ENCODE peak calls at places on chromosome 11, in five cellular contexts. G, Z, L, D and K are unnamed samples.

GRCh38 chr11:132234878-132235277 is 864.5 kb downstream of the NTM start:
- DNase-seq in G (no peak), Z (no peak), L (no peak), D (no peak), K (no peak)

GRCh38 chr11:11915625-11916024 is 73.9 kb downstream of the USP47 start:
- DNase-seq in G (no peak), Z (no peak), L (no peak), D (no peak), K (no peak)

GRCh38 chr11:2314525-2315394 is 12.9 kb downstream of the TSPAN32 start:
- DNase-seq in G (no peak), Z (no peak), L (no peak), D (no peak), K (no peak)

GRCh38 chr11:2250041-2250440 is 20.3 kb downstream of the ASCL2 start:
- DNase-seq in G (no peak), Z (no peak), L (no peak), D (no peak), K (no peak)

GRCh38 chr11:36426226-36426848 is 83.7 kb downstream of the TRAF6 start:
- DNase-seq in G (no peak), Z (no peak), L (no peak), D (no peak), K (no peak)

GRCh38 chr11:278001-278951 is at the start of gene NLRP6:
- DNase-seq in G (no peak), Z (no peak), L (no peak), D (no peak), K (no peak)

GRCh38 chr11:95268386-95268785 is 37.4 kb upstream of the SESN3 start:
- DNase-seq in G (no peak), Z (no peak), L (no peak), D (no peak), K (no peak)

GRCh38 chr11:78228467-78228866 is 39.7 kb downstream of the USP35 start:
- DNase-seq in G (peak; percentile 45), Z (peak; percentile 65), L (peak; percentile 27), D (no peak), K (peak; percentile 51)

GRCh38 chr11:3623126-3623525 is 18.7 kb downstream of the ART5 start:
- DNase-seq in G (no peak), Z (no peak), L (no peak), D (no peak), K (no peak)

GRCh38 chr11:6475936-6476335 is 2.2 kb upstream of the TRIM3 start:
- DNase-seq in G (no peak), Z (peak; percentile 41), L (peak; percentile 5), D (no peak), K (no peak)

GRCh38 chr11:1343391-1344055 is 34.1 kb upstream of the TOLLIP start:
- DNase-seq in G (no peak), Z (no peak), L (no peak), D (no peak), K (no peak)

GRCh38 chr11:3126901-3127691 is 38.0 kb downstream of the OSBPL5 start:
- DNase-seq in G (no peak), Z (no peak), L (no peak), D (no peak), K (no peak)

GRCh38 chr11:69116671-69117070 is 39.1 kb upstream of the SMIM38 start:
- DNase-seq in G (no peak), Z (no peak), L (no peak), D (no peak), K (no peak)

GRCh38 chr11:35013514-35014191 is 97.2 kb downstream of the PDHX start:
- DNase-seq in G (no peak), Z (no peak), L (no peak), D (no peak), K (no peak)

GRCh38 chr11:46701078-46701654 is 335 bp downstream of the ZNF408 start:
- DNase-seq in G (no peak), Z (no peak), L (no peak), D (no peak), K (no peak)

GRCh38 chr11:1966531-1966930 is 19.4 kb downstream of the MRPL23 start:
- DNase-seq in G (no peak), Z (no peak), L (no peak), D (no peak), K (no peak)

GRCh38 chr11:126080206-126080941 is 17.7 kb upstream of the CDON start:
- DNase-seq in G (no peak), Z (no peak), L (no peak), D (no peak), K (no peak)

GRCh38 chr11:58006940-58007339 is 16.7 kb upstream of the OR9Q1 start:
- DNase-seq in G (no peak), Z (no peak), L (no peak), D (no peak), K (no peak)

GRCh38 chr11:1054143-1055108 is 17.9 kb upstream of the MUC6 start:
- DNase-seq in G (no peak), Z (no peak), L (no peak), D (no peak), K (no peak)

GRCh38 chr11:123202723-123203122 is 7.7 kb upstream of the CLMP start:
- DNase-seq in G (no peak), Z (no peak), L (no peak), D (no peak), K (no peak)

GRCh38 chr11:61058583-61059259 is 43.6 kb upstream of the CD5 start:
- DNase-seq in G (no peak), Z (no peak), L (no peak), D (no peak), K (no peak)

GRCh38 chr11:36162909-36163434 is 126.3 kb downstream of the COMMD9 start:
- DNase-seq in G (no peak), Z (no peak), L (no peak), D (no peak), K (no peak)

GRCh38 chr11:104134760-104135159 is 29.2 kb downstream of the PDGFD start:
- DNase-seq in G (no peak), Z (no peak), L (no peak), D (no peak), K (no peak)

GRCh38 chr11:65488273-65489058 is 10.4 kb upstream of the MALAT1 start:
- DNase-seq in G (no peak), Z (no peak), L (no peak), D (no peak), K (no peak)

GRCh38 chr11:59271811-59272327 is 59.1 kb upstream of the MPEG1 start:
- DNase-seq in G (no peak), Z (no peak), L (no peak), D (no peak), K (no peak)

GRCh38 chr11:95256204-95256819 is 25.3 kb upstream of the SESN3 start:
- DNase-seq in G (no peak), Z (no peak), L (no peak), D (no peak), K (no peak)

GRCh38 chr11:119284344-119285157 is 32.4 kb downstream of the MCAM start:
- DNase-seq in G (peak; percentile 36), Z (peak; percentile 34), L (no peak), D (no peak), K (no peak)

DNA sequence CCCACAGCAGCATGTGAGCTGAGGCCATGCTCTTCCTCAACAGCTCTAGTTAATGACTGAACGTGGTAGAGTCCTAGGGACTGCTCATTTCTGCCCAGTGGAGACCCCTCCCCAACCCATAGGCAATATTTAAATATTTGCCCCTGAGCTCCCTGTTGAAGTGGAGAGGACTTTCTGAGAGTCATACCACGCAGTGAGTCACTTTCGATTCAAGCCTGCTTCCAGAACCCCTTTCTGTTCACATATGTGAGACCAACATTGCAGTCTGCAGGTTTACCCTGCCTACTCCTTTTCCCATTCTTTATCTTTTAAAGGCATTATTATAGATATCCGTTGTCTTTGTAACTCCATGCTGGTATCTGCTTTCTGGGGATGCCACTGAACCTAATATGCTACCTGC is 946.3 kb downstream of the JRKL start:
- DNase-seq in G (no peak), Z (no peak), L (no peak), D (no peak), K (no peak)
- TF ChIP-seq SUZ12 in G (no peak), Z (no peak), L (no peak), D (no peak), K (no peak)

DNA sequence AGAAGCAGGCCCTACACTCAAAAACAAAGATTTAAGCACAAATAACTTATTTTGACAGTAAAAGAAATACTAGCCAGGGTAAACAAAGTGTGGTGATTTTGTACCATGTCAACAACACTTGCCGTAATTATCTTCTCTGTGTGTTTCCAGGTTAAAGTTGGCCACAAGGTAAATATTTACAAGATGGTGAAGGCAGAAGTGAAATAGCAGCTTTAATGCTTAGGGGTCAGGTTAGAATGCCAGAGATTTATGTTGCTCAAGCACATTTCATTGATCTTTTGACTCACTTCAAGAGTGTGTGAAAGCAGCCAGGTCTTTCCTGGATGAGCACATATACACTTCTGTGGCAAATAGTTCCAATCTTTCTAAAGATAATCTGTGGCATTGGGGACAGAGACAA is 270.2 kb upstream of the LUZP2 start:
- DNase-seq in G (no peak), Z (peak; percentile 4), L (no peak), D (no peak), K (no peak)
- TF ChIP-seq SUZ12 in G (no peak), Z (no peak), L (no peak), D (no peak), K (no peak)

DNA sequence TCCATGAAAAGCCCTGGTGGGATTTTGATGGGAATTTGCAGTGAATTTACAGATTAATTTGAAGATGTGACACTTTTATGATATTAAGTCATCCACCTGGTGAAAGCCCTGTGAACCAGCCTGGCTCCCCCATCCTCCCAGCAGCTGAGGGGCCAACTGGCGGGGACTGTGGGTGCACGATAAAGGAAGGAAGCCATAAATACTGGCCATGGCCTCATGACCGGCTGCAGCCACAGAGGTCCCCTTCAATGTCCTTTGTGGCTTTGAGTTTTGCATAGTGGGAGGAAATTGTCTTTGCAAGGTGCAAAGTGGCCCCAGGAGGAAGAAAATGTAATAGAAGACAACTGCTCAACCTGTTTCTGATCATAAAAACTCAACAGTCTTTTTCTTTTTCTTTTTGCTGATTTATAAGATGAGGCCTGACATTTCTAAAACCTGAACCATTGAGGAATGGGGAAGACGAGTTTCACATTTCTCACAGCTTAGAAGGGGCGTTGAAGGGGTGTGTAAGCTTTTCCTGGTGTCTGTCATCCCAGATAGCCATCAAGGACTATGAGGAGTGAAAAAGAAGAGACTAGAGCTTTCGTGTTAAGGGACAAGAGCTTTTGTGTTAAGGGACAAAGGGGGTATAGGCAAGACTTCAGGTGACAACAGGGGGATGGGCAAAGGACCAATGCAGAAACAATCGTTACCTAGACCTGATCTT is 6.3 kb upstream of the NDUFV1 start:
- DNase-seq in G (no peak), Z (no peak), L (no peak), D (no peak), K (peak; percentile 64)
- TF ChIP-seq SUZ12 in G (no peak), Z (no peak), L (no peak), D (no peak), K (no peak)

GRCh38 chr11:45323598-45324249 is 37.6 kb upstream of the SYT13 start:
- DNase-seq in G (no peak), Z (no peak), L (no peak), D (no peak), K (no peak)
- TF ChIP-seq SUZ12 in G (no peak), Z (no peak), L (no peak), D (no peak), K (no peak)

GRCh38 chr11:8759634-8760033 is 77.0 kb downstream of the RPL27A start:
- DNase-seq in G (no peak), Z (no peak), L (no peak), D (no peak), K (no peak)

GRCh38 chr11:8766043-8766992 is 83.7 kb downstream of the RPL27A start:
- DNase-seq in G (no peak), Z (no peak), L (no peak), D (no peak), K (no peak)

GRCh38 chr11:8760896-8761295 is 78.3 kb downstream of the RPL27A start:
- DNase-seq in G (no peak), Z (no peak), L (no peak), D (no peak), K (no peak)

GRCh38 chr11:8765294-8765693 is 82.7 kb downstream of the RPL27A start:
- DNase-seq in G (no peak), Z (peak; percentile 49), L (no peak), D (no peak), K (no peak)

GRCh38 chr11:8763070-8763469 is 80.5 kb downstream of the RPL27A start:
- DNase-seq in G (no peak), Z (no peak), L (no peak), D (no peak), K (no peak)
- TF ChIP-seq SUZ12 in G (no peak), Z (no peak), L (no peak), D (no peak), K (no peak)